ENCODE peak calls at places on chromosome 6, in nine cellular contexts. K is dorsolateral prefrontal cortex; C is AG08395; I is NCI-H2081; T is left ventricle myocardium inferior; V is hepatocyte; L is left ventricle myocardium superior; Q is stimulated activated CD8-positive, alpha-beta memory T cell treated with anti-CD3 and anti-CD28 coated beads, Interleukin-2, amount 100 ng/mL, for 1 hour; U is lung. D is an unnamed sample.
A peak's percentile ranks its signal among the peaks of the same experiment; 100 is the strongest.

GRCh38 chr6:160013987-160014868 is 45.3 kb downstream of the IGF2R start:
- DNase-seq in K (no peak), C (no peak), I (peak; percentile 51), T (no peak), V (no peak), L (no peak), Q (no peak), U (no peak), D (no peak)

GRCh38 chr6:43833223-43833995 is 63.4 kb downstream of the VEGFA start:
- DNase-seq in K (no peak), C (no peak), I (no peak), T (no peak), V (peak; percentile 76), L (no peak), Q (no peak), U (no peak), D (no peak)

GRCh38 chr6:154613137-154613676 is 102.7 kb upstream of the CNKSR3 start:
- DNase-seq in K (no peak), C (peak; percentile 66), I (peak; percentile 10), T (no peak), V (peak; percentile 75), L (no peak), Q (no peak), U (no peak), D (no peak)

GRCh38 chr6:27591660-27592059 is 118.8 kb upstream of the ZNF184 start:
- DNase-seq in K (no peak), C (no peak), I (peak; percentile 73), T (no peak), V (peak; percentile 55), L (no peak), Q (no peak), U (no peak), D (no peak)

GRCh38 chr6:170066679-170067078 is 224.2 kb downstream of the DLL1 start:
- DNase-seq in K (no peak), C (no peak), I (no peak), T (no peak), V (no peak), L (peak; percentile 16), Q (no peak), U (no peak), D (peak; percentile 11)

GRCh38 chr6:139753198-139753861 is 378.9 kb upstream of the CITED2 start:
- DNase-seq in K (no peak), C (peak; percentile 59), I (no peak), T (no peak), V (no peak), L (no peak), Q (no peak), U (no peak), D (no peak)

GRCh38 chr6:40492126-40492525 is 95.0 kb downstream of the LRFN2 start:
- DNase-seq in K (no peak), C (no peak), I (no peak), T (no peak), V (peak; percentile 32), L (no peak), Q (no peak), U (no peak), D (no peak)

GRCh38 chr6:112979830-112980229 is 632.7 kb downstream of the RFPL4B start:
- DNase-seq in K (no peak), C (peak; percentile 12), I (peak; percentile 33), T (no peak), V (peak; percentile 14), L (no peak), Q (no peak), U (no peak), D (no peak)

GRCh38 chr6:100116409-100117194 is 122.6 kb upstream of the MCHR2 start:
- DNase-seq in K (no peak), C (peak; percentile 62), I (peak; percentile 59), T (no peak), V (peak; percentile 75), L (no peak), Q (no peak), U (no peak), D (no peak)

GRCh38 chr6:34240329-34241248 is 3.9 kb downstream of the HMGA1 start:
- DNase-seq in K (peak; percentile 17), C (no peak), I (no peak), T (no peak), V (no peak), L (no peak), Q (no peak), U (no peak), D (no peak)

GRCh38 chr6:3509326-3509725 is 52.5 kb upstream of the SLC22A23 start:
- DNase-seq in K (no peak), C (peak; percentile 29), I (no peak), T (no peak), V (no peak), L (no peak), Q (no peak), U (no peak), D (no peak)

GRCh38 chr6:3867616-3868502 is 18.7 kb downstream of the FAM50B start:
- DNase-seq in K (no peak), C (peak; percentile 41), I (no peak), T (no peak), V (no peak), L (no peak), Q (no peak), U (no peak), D (no peak)

GRCh38 chr6:4124361-4124760 is 11.0 kb downstream of the ECI2 start:
- DNase-seq in K (no peak), C (no peak), I (no peak), T (no peak), V (no peak), L (no peak), Q (no peak), U (no peak), D (no peak)

GRCh38 chr6:21325201-21325856 is 268.2 kb upstream of the SOX4 start:
- DNase-seq in K (no peak), C (no peak), I (peak; percentile 80), T (no peak), V (no peak), L (no peak), Q (no peak), U (no peak), D (no peak)

GRCh38 chr6:117520603-117521002 is 38.1 kb downstream of the DCBLD1 start:
- DNase-seq in K (no peak), C (no peak), I (no peak), T (no peak), V (no peak), L (no peak), Q (no peak), U (no peak), D (no peak)

GRCh38 chr6:149433405-149433804 is 33.3 kb downstream of the SUMO4 start:
- DNase-seq in K (no peak), C (no peak), I (no peak), T (no peak), V (no peak), L (no peak), Q (no peak), U (no peak), D (no peak)

GRCh38 chr6:9830808-9831207 is 584.1 kb downstream of the TFAP2A start:
- DNase-seq in K (no peak), C (no peak), I (no peak), T (no peak), V (no peak), L (no peak), Q (no peak), U (no peak), D (no peak)

GRCh38 chr6:31796993-31797385 is 1.4 kb upstream of the VARS1 start:
- DNase-seq in K (no peak), C (no peak), I (no peak), T (no peak), V (no peak), L (no peak), Q (no peak), U (no peak), D (no peak)

GRCh38 chr6:69022991-69023390 is 387.9 kb downstream of the ADGRB3 start:
- DNase-seq in K (no peak), C (peak; percentile 4), I (no peak), T (no peak), V (no peak), L (no peak), Q (no peak), U (no peak), D (no peak)

GRCh38 chr6:148761532-148761951 is 14.7 kb downstream of the UST start:
- DNase-seq in K (no peak), C (no peak), I (no peak), T (no peak), V (no peak), L (peak; percentile 47), Q (no peak), U (peak; percentile 44), D (peak; percentile 53)

GRCh38 chr6:36249536-36249935 is 20.3 kb upstream of the PNPLA1 start:
- DNase-seq in K (no peak), C (no peak), I (no peak), T (no peak), V (no peak), L (no peak), Q (no peak), U (no peak), D (no peak)

GRCh38 chr6:30876039-30876730 is 8.1 kb upstream of the DDR1 start:
- DNase-seq in K (no peak), C (peak; percentile 49), I (no peak), T (no peak), V (peak; percentile 58), L (no peak), Q (no peak), U (no peak), D (no peak)

GRCh38 chr6:134544737-134545136 is 226.8 kb upstream of the SGK1 start:
- DNase-seq in K (no peak), C (no peak), I (no peak), T (no peak), V (no peak), L (no peak), Q (no peak), U (no peak), D (no peak)

GRCh38 chr6:51541847-51542246 is 545.6 kb downstream of the PKHD1 start:
- DNase-seq in K (no peak), C (no peak), I (no peak), T (no peak), V (peak; percentile 17), L (no peak), Q (no peak), U (no peak), D (no peak)

GRCh38 chr6:31083742-31084354 is 28.5 kb downstream of the C6orf15 start:
- DNase-seq in K (no peak), C (peak; percentile 36), I (peak; percentile 11), T (no peak), V (peak; percentile 62), L (no peak), Q (no peak), U (peak; percentile 36), D (no peak)

GRCh38 chr6:160055378-160055777 is 66.2 kb upstream of the SLC22A1 start:
- DNase-seq in K (peak; percentile 2), C (no peak), I (no peak), T (no peak), V (no peak), L (no peak), Q (no peak), U (peak; percentile 55), D (no peak)

GRCh38 chr6:149164199-149164745 is 153.2 kb upstream of the TAB2 start:
- DNase-seq in K (no peak), C (no peak), I (no peak), T (no peak), V (no peak), L (no peak), Q (no peak), U (no peak), D (no peak)

GRCh38 chr6:27374824-27375612 is 13.5 kb upstream of the ZNF391 start:
- DNase-seq in K (peak; percentile 87), C (peak; percentile 50), I (peak; percentile 87), T (peak; percentile 79), V (peak; percentile 86), L (peak; percentile 84), Q (peak; percentile 14), U (peak; percentile 86), D (peak; percentile 87)

GRCh38 chr6:125658759-125659431 is 90.5 kb upstream of the HEY2 start:
- DNase-seq in K (no peak), C (peak; percentile 41), I (no peak), T (peak; percentile 29), V (no peak), L (peak; percentile 53), Q (no peak), U (no peak), D (peak; percentile 44)

GRCh38 chr6:2695464-2696095 is 55.1 kb downstream of the MYLK4 start:
- DNase-seq in K (no peak), C (no peak), I (peak; percentile 35), T (no peak), V (peak; percentile 30), L (no peak), Q (no peak), U (no peak), D (no peak)

GRCh38 chr6:127146935-127147334 is 28.5 kb downstream of the RSPO3 start:
- DNase-seq in K (no peak), C (peak; percentile 79), I (no peak), T (no peak), V (peak; percentile 21), L (no peak), Q (no peak), U (no peak), D (no peak)